ENCODE peak calls at places on chromosome 2, in nine cellular contexts. One of them, this sample, is unnamed.

GRCh38 chr2:27085670-27086089 is 892 bp upstream of the KHK start:
- DNase-seq in mucosa of descending colon: peak
- DNase-seq in progenitor cell of endocrine pancreas: no peak
- DNase-seq in adrenal gland: peak
- DNase-seq in foreskin fibroblast: peak
- DNase-seq in tibial nerve: peak
- DNase-seq in PC-9: peak
- DNase-seq in dorsolateral prefrontal cortex: peak
- DNase-seq in heart right ventricle: peak
- DNase-seq in this sample: peak

GRCh38 chr2:37698931-37699481 is 27.6 kb upstream of the CDC42EP3 start:
- DNase-seq in mucosa of descending colon: no peak
- DNase-seq in progenitor cell of endocrine pancreas: no peak
- DNase-seq in adrenal gland: no peak
- DNase-seq in foreskin fibroblast: peak
- DNase-seq in tibial nerve: no peak
- DNase-seq in PC-9: peak
- DNase-seq in dorsolateral prefrontal cortex: no peak
- DNase-seq in heart right ventricle: no peak
- DNase-seq in this sample: no peak

GRCh38 chr2:223180463-223180862 is 128.5 kb downstream of the KCNE4 start:
- DNase-seq in mucosa of descending colon: no peak
- DNase-seq in progenitor cell of endocrine pancreas: no peak
- DNase-seq in adrenal gland: no peak
- DNase-seq in foreskin fibroblast: peak
- DNase-seq in tibial nerve: no peak
- DNase-seq in PC-9: no peak
- DNase-seq in dorsolateral prefrontal cortex: no peak
- DNase-seq in heart right ventricle: no peak
- DNase-seq in this sample: no peak

GRCh38 chr2:203077458-203077857 is 62.8 kb downstream of the NBEAL1 start:
- DNase-seq in mucosa of descending colon: no peak
- DNase-seq in progenitor cell of endocrine pancreas: no peak
- DNase-seq in adrenal gland: no peak
- DNase-seq in foreskin fibroblast: peak
- DNase-seq in tibial nerve: no peak
- DNase-seq in PC-9: no peak
- DNase-seq in dorsolateral prefrontal cortex: no peak
- DNase-seq in heart right ventricle: no peak
- DNase-seq in this sample: no peak

GRCh38 chr2:101286684-101287083 is 21.8 kb downstream of the RNF149 start:
- DNase-seq in mucosa of descending colon: no peak
- DNase-seq in progenitor cell of endocrine pancreas: no peak
- DNase-seq in adrenal gland: no peak
- DNase-seq in foreskin fibroblast: no peak
- DNase-seq in tibial nerve: no peak
- DNase-seq in PC-9: no peak
- DNase-seq in dorsolateral prefrontal cortex: no peak
- DNase-seq in heart right ventricle: no peak
- DNase-seq in this sample: no peak

GRCh38 chr2:20958176-20958575 is 85.7 kb downstream of the APOB start:
- DNase-seq in mucosa of descending colon: no peak
- DNase-seq in progenitor cell of endocrine pancreas: no peak
- DNase-seq in adrenal gland: no peak
- DNase-seq in foreskin fibroblast: no peak
- DNase-seq in tibial nerve: no peak
- DNase-seq in PC-9: no peak
- DNase-seq in dorsolateral prefrontal cortex: no peak
- DNase-seq in heart right ventricle: no peak
- DNase-seq in this sample: no peak

GRCh38 chr2:102657770-102658169 is 38.4 kb downstream of the SLC9A2 start:
- DNase-seq in mucosa of descending colon: no peak
- DNase-seq in progenitor cell of endocrine pancreas: no peak
- DNase-seq in adrenal gland: no peak
- DNase-seq in foreskin fibroblast: no peak
- DNase-seq in tibial nerve: no peak
- DNase-seq in PC-9: no peak
- DNase-seq in dorsolateral prefrontal cortex: no peak
- DNase-seq in heart right ventricle: no peak
- DNase-seq in this sample: no peak

GRCh38 chr2:240995041-240995960 is 3.1 kb upstream of the SNED1 start:
- DNase-seq in mucosa of descending colon: peak
- DNase-seq in progenitor cell of endocrine pancreas: peak
- DNase-seq in adrenal gland: no peak
- DNase-seq in foreskin fibroblast: no peak
- DNase-seq in tibial nerve: no peak
- DNase-seq in PC-9: no peak
- DNase-seq in dorsolateral prefrontal cortex: no peak
- DNase-seq in heart right ventricle: no peak
- DNase-seq in this sample: no peak

GRCh38 chr2:101125799-101126198 is 25.4 kb downstream of the TBC1D8 start:
- DNase-seq in mucosa of descending colon: no peak
- DNase-seq in progenitor cell of endocrine pancreas: no peak
- DNase-seq in adrenal gland: no peak
- DNase-seq in foreskin fibroblast: no peak
- DNase-seq in tibial nerve: no peak
- DNase-seq in PC-9: no peak
- DNase-seq in dorsolateral prefrontal cortex: no peak
- DNase-seq in heart right ventricle: no peak
- DNase-seq in this sample: no peak

GRCh38 chr2:20179755-20180594 is 45.0 kb downstream of the SDC1 start:
- DNase-seq in mucosa of descending colon: peak
- DNase-seq in progenitor cell of endocrine pancreas: no peak
- DNase-seq in adrenal gland: no peak
- DNase-seq in foreskin fibroblast: no peak
- DNase-seq in tibial nerve: no peak
- DNase-seq in PC-9: no peak
- DNase-seq in dorsolateral prefrontal cortex: no peak
- DNase-seq in heart right ventricle: no peak
- DNase-seq in this sample: no peak

GRCh38 chr2:24830351-24830750 is 37.1 kb downstream of the CENPO start:
- DNase-seq in mucosa of descending colon: no peak
- DNase-seq in progenitor cell of endocrine pancreas: no peak
- DNase-seq in adrenal gland: no peak
- DNase-seq in foreskin fibroblast: peak
- DNase-seq in tibial nerve: no peak
- DNase-seq in PC-9: no peak
- DNase-seq in dorsolateral prefrontal cortex: no peak
- DNase-seq in heart right ventricle: no peak
- DNase-seq in this sample: no peak

GRCh38 chr2:231992888-231993287 is 31.4 kb downstream of the DIS3L2 start:
- DNase-seq in mucosa of descending colon: no peak
- DNase-seq in progenitor cell of endocrine pancreas: no peak
- DNase-seq in adrenal gland: no peak
- DNase-seq in foreskin fibroblast: peak
- DNase-seq in tibial nerve: no peak
- DNase-seq in PC-9: no peak
- DNase-seq in dorsolateral prefrontal cortex: no peak
- DNase-seq in heart right ventricle: no peak
- DNase-seq in this sample: no peak

GRCh38 chr2:150126143-150126725 is 361.2 kb downstream of the RND3 start:
- DNase-seq in mucosa of descending colon: no peak
- DNase-seq in progenitor cell of endocrine pancreas: no peak
- DNase-seq in adrenal gland: no peak
- DNase-seq in foreskin fibroblast: no peak
- DNase-seq in tibial nerve: no peak
- DNase-seq in PC-9: no peak
- DNase-seq in dorsolateral prefrontal cortex: no peak
- DNase-seq in heart right ventricle: no peak
- DNase-seq in this sample: no peak

GRCh38 chr2:88638123-88638650 is 10.9 kb upstream of the EIF2AK3 start:
- DNase-seq in mucosa of descending colon: no peak
- DNase-seq in progenitor cell of endocrine pancreas: no peak
- DNase-seq in adrenal gland: no peak
- DNase-seq in foreskin fibroblast: peak
- DNase-seq in tibial nerve: no peak
- DNase-seq in PC-9: no peak
- DNase-seq in dorsolateral prefrontal cortex: no peak
- DNase-seq in heart right ventricle: no peak
- DNase-seq in this sample: no peak

GRCh38 chr2:162490052-162490717 is 146.3 kb downstream of the GCA start:
- DNase-seq in mucosa of descending colon: no peak
- DNase-seq in progenitor cell of endocrine pancreas: no peak
- DNase-seq in adrenal gland: no peak
- DNase-seq in foreskin fibroblast: no peak
- DNase-seq in tibial nerve: no peak
- DNase-seq in PC-9: no peak
- DNase-seq in dorsolateral prefrontal cortex: no peak
- DNase-seq in heart right ventricle: no peak
- DNase-seq in this sample: no peak

GRCh38 chr2:60556998-60557955 is 3.8 kb upstream of the BCL11A start:
- DNase-seq in mucosa of descending colon: no peak
- DNase-seq in progenitor cell of endocrine pancreas: no peak
- DNase-seq in adrenal gland: no peak
- DNase-seq in foreskin fibroblast: no peak
- DNase-seq in tibial nerve: no peak
- DNase-seq in PC-9: no peak
- DNase-seq in dorsolateral prefrontal cortex: no peak
- DNase-seq in heart right ventricle: no peak
- DNase-seq in this sample: no peak

DNA sequence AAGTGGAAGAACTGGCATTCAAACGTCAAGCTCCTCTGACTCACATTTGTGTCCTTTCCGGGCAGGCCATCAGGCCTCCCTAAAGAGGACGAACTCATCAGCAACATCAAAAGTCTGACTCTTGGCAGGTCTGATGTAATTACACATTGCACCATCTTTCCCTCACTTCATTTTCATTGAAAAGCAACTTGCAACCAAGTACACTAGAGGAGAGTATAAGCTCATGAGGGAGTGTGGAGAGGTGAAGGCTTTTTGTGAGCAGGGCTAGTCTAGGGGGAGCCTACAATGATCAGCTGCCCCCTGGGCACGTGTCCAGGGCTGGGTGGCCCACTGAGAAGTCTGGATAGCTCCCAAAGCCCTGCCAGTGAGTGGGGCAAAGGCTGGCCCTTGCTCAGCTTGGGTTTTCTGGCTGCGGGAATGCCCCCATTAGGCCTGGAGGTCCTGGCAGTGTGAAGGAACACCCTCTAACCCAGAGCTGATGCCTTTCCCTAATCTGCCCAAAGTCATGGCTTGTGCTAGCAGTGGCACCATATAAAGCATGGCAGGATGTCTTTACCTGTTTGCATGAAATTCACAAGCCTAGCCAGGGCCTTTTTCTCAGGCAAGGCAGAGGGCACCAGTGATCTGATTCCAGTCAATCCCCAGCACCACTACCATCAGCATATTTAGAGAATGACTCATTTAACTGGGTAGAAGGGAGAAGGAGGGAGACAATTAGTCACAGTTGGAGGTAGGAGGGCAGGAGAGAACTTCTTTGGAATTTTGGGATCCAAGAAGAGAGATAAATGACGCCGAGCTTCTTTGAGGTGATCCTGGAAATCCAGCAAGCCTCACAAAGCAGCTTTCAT is 8.5 kb upstream of the DAW1 start:
- DNase-seq in mucosa of descending colon: no peak
- DNase-seq in progenitor cell of endocrine pancreas: no peak
- DNase-seq in adrenal gland: peak
- DNase-seq in foreskin fibroblast: peak
- DNase-seq in tibial nerve: peak
- DNase-seq in PC-9: peak
- DNase-seq in dorsolateral prefrontal cortex: no peak
- DNase-seq in heart right ventricle: no peak
- DNase-seq in this sample: no peak
- TF ChIP-seq CTCF in mucosa of descending colon: no peak
- TF ChIP-seq CTCF in progenitor cell of endocrine pancreas: no peak
- TF ChIP-seq CTCF in adrenal gland: no peak
- TF ChIP-seq CTCF in foreskin fibroblast: no peak
- TF ChIP-seq CTCF in tibial nerve: no peak
- TF ChIP-seq CTCF in PC-9: no peak
- TF ChIP-seq CTCF in dorsolateral prefrontal cortex: no peak
- TF ChIP-seq CTCF in heart right ventricle: no peak
- TF ChIP-seq CTCF in this sample: no peak

GRCh38 chr2:192194866-192195547 is at the start of gene TMEFF2:
- DNase-seq in mucosa of descending colon: peak
- DNase-seq in progenitor cell of endocrine pancreas: peak
- DNase-seq in adrenal gland: peak
- DNase-seq in foreskin fibroblast: peak
- DNase-seq in tibial nerve: peak
- DNase-seq in PC-9: no peak
- DNase-seq in dorsolateral prefrontal cortex: peak
- DNase-seq in heart right ventricle: peak
- DNase-seq in this sample: peak

GRCh38 chr2:192196451-192197194 is 1.9 kb upstream of the TMEFF2 start:
- DNase-seq in mucosa of descending colon: no peak
- DNase-seq in progenitor cell of endocrine pancreas: no peak
- DNase-seq in adrenal gland: no peak
- DNase-seq in foreskin fibroblast: peak
- DNase-seq in tibial nerve: no peak
- DNase-seq in PC-9: no peak
- DNase-seq in dorsolateral prefrontal cortex: peak
- DNase-seq in heart right ventricle: no peak
- DNase-seq in this sample: no peak

GRCh38 chr2:192197387-192197786 is 2.7 kb upstream of the TMEFF2 start:
- DNase-seq in mucosa of descending colon: no peak
- DNase-seq in progenitor cell of endocrine pancreas: no peak
- DNase-seq in adrenal gland: no peak
- DNase-seq in foreskin fibroblast: peak
- DNase-seq in tibial nerve: no peak
- DNase-seq in PC-9: no peak
- DNase-seq in dorsolateral prefrontal cortex: peak
- DNase-seq in heart right ventricle: no peak
- DNase-seq in this sample: no peak

GRCh38 chr2:192194065-192194865 is 468 bp downstream of the TMEFF2 start:
- DNase-seq in mucosa of descending colon: no peak
- DNase-seq in progenitor cell of endocrine pancreas: peak
- DNase-seq in adrenal gland: peak
- DNase-seq in foreskin fibroblast: peak
- DNase-seq in tibial nerve: no peak
- DNase-seq in PC-9: no peak
- DNase-seq in dorsolateral prefrontal cortex: peak
- DNase-seq in heart right ventricle: no peak
- DNase-seq in this sample: no peak

GRCh38 chr2:192195548-192196418 is 1.1 kb upstream of the TMEFF2 start:
- DNase-seq in mucosa of descending colon: peak
- DNase-seq in progenitor cell of endocrine pancreas: peak
- DNase-seq in adrenal gland: peak
- DNase-seq in foreskin fibroblast: peak
- DNase-seq in tibial nerve: no peak
- DNase-seq in PC-9: no peak
- DNase-seq in dorsolateral prefrontal cortex: peak
- DNase-seq in heart right ventricle: no peak
- DNase-seq in this sample: peak
- TF ChIP-seq CTCF in mucosa of descending colon: no peak
- TF ChIP-seq CTCF in progenitor cell of endocrine pancreas: no peak
- TF ChIP-seq CTCF in adrenal gland: no peak
- TF ChIP-seq CTCF in foreskin fibroblast: no peak
- TF ChIP-seq CTCF in tibial nerve: no peak
- TF ChIP-seq CTCF in PC-9: no peak
- TF ChIP-seq CTCF in dorsolateral prefrontal cortex: no peak
- TF ChIP-seq CTCF in heart right ventricle: no peak
- TF ChIP-seq CTCF in this sample: no peak

GRCh38 chr2:168831662-168832061 is 29.2 kb downstream of the NOSTRIN start:
- DNase-seq in mucosa of descending colon: no peak
- DNase-seq in progenitor cell of endocrine pancreas: no peak
- DNase-seq in adrenal gland: no peak
- DNase-seq in foreskin fibroblast: no peak
- DNase-seq in tibial nerve: no peak
- DNase-seq in PC-9: no peak
- DNase-seq in dorsolateral prefrontal cortex: no peak
- DNase-seq in heart right ventricle: no peak
- DNase-seq in this sample: no peak
- TF ChIP-seq CTCF in mucosa of descending colon: no peak
- TF ChIP-seq CTCF in progenitor cell of endocrine pancreas: no peak
- TF ChIP-seq CTCF in adrenal gland: no peak
- TF ChIP-seq CTCF in foreskin fibroblast: no peak
- TF ChIP-seq CTCF in tibial nerve: no peak
- TF ChIP-seq CTCF in PC-9: no peak
- TF ChIP-seq CTCF in dorsolateral prefrontal cortex: no peak
- TF ChIP-seq CTCF in heart right ventricle: no peak
- TF ChIP-seq CTCF in this sample: no peak

GRCh38 chr2:111121028-111121872 is 536 bp downstream of the BCL2L11 start:
- DNase-seq in mucosa of descending colon: peak
- DNase-seq in progenitor cell of endocrine pancreas: peak
- DNase-seq in adrenal gland: peak
- DNase-seq in foreskin fibroblast: peak
- DNase-seq in tibial nerve: peak
- DNase-seq in PC-9: peak
- DNase-seq in dorsolateral prefrontal cortex: peak
- DNase-seq in heart right ventricle: peak
- DNase-seq in this sample: peak
- TF ChIP-seq CTCF in mucosa of descending colon: no peak
- TF ChIP-seq CTCF in progenitor cell of endocrine pancreas: no peak
- TF ChIP-seq CTCF in adrenal gland: no peak
- TF ChIP-seq CTCF in foreskin fibroblast: no peak
- TF ChIP-seq CTCF in tibial nerve: no peak
- TF ChIP-seq CTCF in PC-9: peak
- TF ChIP-seq CTCF in dorsolateral prefrontal cortex: no peak
- TF ChIP-seq CTCF in heart right ventricle: no peak
- TF ChIP-seq CTCF in this sample: peak

This sample was measured in neural crest cell.